ENCODE peak calls at places on chromosomes 1 and 21, in seven cellular contexts. H is NCI-H345, V is endothelial cell, O is NCI-H446 treated with DMSO at 0.1 percent for 48 hours, T is fibroblast of lung, Q is HT1080, Z is dermis microvascular lymphatic vessel endothelial cell. N is an unnamed sample.
A peak's percentile ranks its signal among the peaks of the same experiment; 100 is the strongest.

GRCh38 chr1:222784916-222785315 is 29.9 kb upstream of the DISP1 start:
- DNase-seq in H (peak; percentile 33), V (no peak), O (no peak), T (no peak), Q (no peak), Z (peak; percentile 12), N (no peak)

GRCh38 chr1:163055005-163055404 is 14.2 kb upstream of the RGS4 start:
- DNase-seq in H (no peak), V (no peak), O (no peak), T (peak; percentile 33), Q (no peak), Z (no peak), N (no peak)

GRCh38 chr1:222629921-222630535 is 12.1 kb downstream of the MIA3 start:
- DNase-seq in H (no peak), V (no peak), O (no peak), T (no peak), Q (no peak), Z (no peak), N (no peak)

GRCh38 chr1:1440941-1441888 is 5.7 kb downstream of the VWA1 start:
- DNase-seq in H (no peak), V (peak; percentile 76), O (no peak), T (no peak), Q (no peak), Z (peak; percentile 47), N (no peak)

GRCh38 chr1:160981584-160982411 is 27.2 kb upstream of the ITLN2 start:
- DNase-seq in H (no peak), V (peak; percentile 32), O (no peak), T (no peak), Q (no peak), Z (no peak), N (no peak)

GRCh38 chr1:248847956-248848561 is 10.0 kb downstream of the ZNF672 start:
- DNase-seq in H (no peak), V (no peak), O (no peak), T (no peak), Q (no peak), Z (no peak), N (no peak)

GRCh38 chr1:84689514-84690396 is 506 bp downstream of the SSX2IP start:
- DNase-seq in H (peak; percentile 73), V (peak; percentile 56), O (peak; percentile 56), T (peak; percentile 49), Q (peak; percentile 16), Z (peak; percentile 31), N (no peak)

GRCh38 chr1:240344918-240345317 is 253.2 kb downstream of the FMN2 start:
- DNase-seq in H (no peak), V (no peak), O (no peak), T (peak; percentile 17), Q (no peak), Z (no peak), N (no peak)

GRCh38 chr1:28313710-28314510 is 14.9 kb upstream of the MED18 start:
- DNase-seq in H (no peak), V (no peak), O (no peak), T (peak; percentile 57), Q (peak; percentile 69), Z (no peak), N (no peak)

GRCh38 chr1:153682730-153683129 is 4.2 kb downstream of the NPR1 start:
- DNase-seq in H (no peak), V (no peak), O (no peak), T (no peak), Q (no peak), Z (no peak), N (no peak)

GRCh38 chr1:172002725-172003345 is 161.5 kb downstream of the DNM3 start:
- DNase-seq in H (peak; percentile 33), V (peak; percentile 20), O (peak; percentile 60), T (peak; percentile 80), Q (peak; percentile 57), Z (peak; percentile 67), N (peak; percentile 23)

GRCh38 chr1:24874611-24875225 is 55.4 kb downstream of the RUNX3 start:
- DNase-seq in H (no peak), V (no peak), O (no peak), T (no peak), Q (no peak), Z (no peak), N (no peak)

GRCh38 chr1:156114919-156115513 is 505 bp downstream of the LMNA start:
- DNase-seq in H (peak; percentile 63), V (no peak), O (no peak), T (no peak), Q (no peak), Z (no peak), N (no peak)

GRCh38 chr1:244419004-244419403 is 32.7 kb downstream of the ADSS2 start:
- DNase-seq in H (no peak), V (no peak), O (no peak), T (no peak), Q (no peak), Z (no peak), N (no peak)

GRCh38 chr1:3876716-3877115 is 19.4 kb downstream of the DFFB start:
- DNase-seq in H (no peak), V (no peak), O (no peak), T (no peak), Q (no peak), Z (no peak), N (no peak)

GRCh38 chr21:27083144-27083543 is 116.3 kb upstream of the ADAMTS5 start:
- DNase-seq in H (no peak), V (no peak), O (no peak), T (no peak), Q (no peak), Z (no peak), N (no peak)

GRCh38 chr1:13498553-13498952 is 15.2 kb downstream of the LRRC38 start:
- DNase-seq in H (no peak), V (peak; percentile 17), O (no peak), T (no peak), Q (no peak), Z (no peak), N (peak; percentile 97)